ENCODE peak calls at places on chromosomes 13 and 19, in five cellular contexts. I, H, E, G and A are unnamed samples.

GRCh38 chr19:58535857-58536256 is 8.0 kb upstream of the TRIM28 start:
- DNase-seq in E (no peak), H (no peak), I (no peak), G (no peak), A (no peak)

GRCh38 chr13:114113961-114114360 is 18.5 kb downstream of the RASA3 start:
- DNase-seq in E (no peak), G (no peak), I (no peak), H (no peak), A (no peak)

GRCh38 chr13:72808917-72809500 is 27.1 kb downstream of the PIBF1 start:
- DNase-seq in H (no peak), I (peak), E (no peak), G (peak), A (no peak)

GRCh38 chr13:36251528-36251927 is 37.2 kb upstream of the SOHLH2 start:
- DNase-seq in G (no peak), H (no peak), E (no peak), I (no peak), A (no peak)

GRCh38 chr19:42424345-42424707 is 2.9 kb downstream of the LIPE start:
- DNase-seq in I (no peak), E (no peak), H (no peak), G (no peak), A (no peak)

GRCh38 chr19:6412111-6412999 is 12.3 kb downstream of the KHSRP start:
- DNase-seq in H (no peak), E (no peak), G (peak), I (peak), A (peak)

GRCh38 chr13:113598481-113598880 is 13.9 kb downstream of the TFDP1 start:
- DNase-seq in E (no peak), G (no peak), H (no peak), I (no peak), A (no peak)

GRCh38 chr19:49149652-49150105 is 5.5 kb downstream of the HRC start:
- DNase-seq in G (peak), H (no peak), E (no peak), I (peak), A (no peak)

GRCh38 chr13:102800145-102801041 is 1.5 kb downstream of the BIVM start:
- DNase-seq in G (peak), I (peak), H (peak), E (no peak), A (peak)

GRCh38 chr13:51237887-51238286 is 15.7 kb downstream of the FAM124A start:
- DNase-seq in G (no peak), H (no peak), E (no peak), I (no peak), A (no peak)

GRCh38 chr13:44311011-44311481 is 62.6 kb upstream of the SERP2 start:
- DNase-seq in E (no peak), G (no peak), I (no peak), H (no peak), A (no peak)

GRCh38 chr19:49665301-49666119 is at the start of the genes BCL2L12 and IRF3:
- DNase-seq in H (peak), G (peak), I (peak), E (peak), A (peak)

GRCh38 chr19:4369109-4369887 is 25.9 kb downstream of the MPND start:
- DNase-seq in I (no peak), H (peak), E (peak), G (no peak), A (peak)

GRCh38 chr19:7251502-7251901 is 42.7 kb downstream of the INSR start:
- DNase-seq in I (no peak), G (no peak), E (no peak), H (no peak), A (peak)

GRCh38 chr19:16067205-16067938 is 8.9 kb upstream of the TPM4 start:
- DNase-seq in E (no peak), I (no peak), G (no peak), H (no peak), A (no peak)

GRCh38 chr13:74134777-74135305 is 637 bp upstream of the KLF12 start:
- DNase-seq in I (peak), H (peak), G (no peak), E (no peak), A (peak)

GRCh38 chr13:100565291-100565690 is 23.3 kb downstream of the GGACT start:
- DNase-seq in G (peak), E (no peak), I (no peak), H (no peak), A (no peak)

DNA sequence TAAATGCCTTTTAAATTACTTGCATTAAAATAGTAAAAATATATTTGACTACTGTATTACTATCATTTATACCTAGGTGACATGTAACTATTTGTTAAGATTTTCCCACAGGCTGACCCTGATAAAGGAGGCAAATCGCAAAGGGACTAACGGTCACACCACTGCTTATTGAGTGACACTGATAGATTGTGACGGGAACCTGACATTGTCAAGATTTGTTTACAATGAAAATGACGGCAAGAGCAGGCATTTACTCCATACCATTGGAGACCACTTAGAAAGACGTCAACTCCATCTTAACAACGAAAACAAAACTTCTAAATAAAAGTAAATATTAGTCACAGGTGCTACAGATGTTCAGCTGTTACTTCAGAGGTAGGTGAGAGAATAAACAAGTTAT is 289.0 kb downstream of the DACH1 start:
- DNase-seq in H (no peak), E (no peak), G (no peak), I (no peak), A (no peak)
- TF ChIP-seq TAF1 in H (no peak), E (no peak), G (no peak), I (no peak), A (no peak)

GRCh38 chr13:110559986-110560385 is 1.5 kb downstream of the RAB20 start:
- DNase-seq in I (no peak), H (no peak), G (no peak), E (no peak), A (no peak)

GRCh38 chr13:110562696-110563462 is 1.4 kb upstream of the RAB20 start:
- DNase-seq in G (peak), I (no peak), E (no peak), H (no peak), A (no peak)

GRCh38 chr13:110561335-110562033 is at the start of gene RAB20:
- DNase-seq in G (peak), I (peak), H (peak), E (no peak), A (peak)

GRCh38 chr13:110559429-110559943 is 2.0 kb downstream of the RAB20 start:
- DNase-seq in G (no peak), E (no peak), H (no peak), I (no peak), A (no peak)

GRCh38 chr13:110560606-110561334 is 752 bp downstream of the RAB20 start:
- DNase-seq in E (no peak), H (no peak), I (peak), G (peak), A (peak)
- TF ChIP-seq POLR2AphosphoS5 in E (no peak), H (no peak), I (no peak), G (no peak), A (no peak)

GRCh38 chr13:106887686-106888085 is 319.7 kb upstream of the ARGLU1 start:
- DNase-seq in I (no peak), G (no peak), E (no peak), H (no peak), A (no peak)
- TF ChIP-seq TAF1 in I (no peak), G (no peak), E (no peak), H (no peak), A (no peak)

GRCh38 chr19:35156673-35157014 is 2.1 kb downstream of the FXYD5 start:
- DNase-seq in G (no peak), I (no peak), H (no peak), E (no peak), A (no peak)

GRCh38 chr19:35154535-35155406 is at the start of gene FXYD5:
- DNase-seq in G (no peak), H (peak), I (peak), E (no peak), A (peak)

GRCh38 chr19:35153701-35154534 is 617 bp upstream of the FXYD5 start:
- DNase-seq in E (no peak), H (peak), I (peak), G (no peak), A (peak)

GRCh38 chr19:35155981-35156672 is 1.6 kb downstream of the FXYD5 start:
- DNase-seq in I (no peak), G (no peak), H (no peak), E (no peak), A (no peak)

GRCh38 chr19:35155441-35155840 is 906 bp downstream of the FXYD5 start:
- DNase-seq in H (no peak), I (no peak), E (no peak), G (no peak), A (no peak)
- TF ChIP-seq POLR2AphosphoS5 in H (no peak), I (no peak), E (no peak), G (no peak), A (no peak)

GRCh38 chr13:104869501-104869900 is 1666.0 kb downstream of the EFNB2 start:
- DNase-seq in H (no peak), G (no peak), I (no peak), E (no peak), A (no peak)
- TF ChIP-seq TAF1 in H (no peak), G (no peak), I (no peak), E (no peak), A (no peak)

DNA sequence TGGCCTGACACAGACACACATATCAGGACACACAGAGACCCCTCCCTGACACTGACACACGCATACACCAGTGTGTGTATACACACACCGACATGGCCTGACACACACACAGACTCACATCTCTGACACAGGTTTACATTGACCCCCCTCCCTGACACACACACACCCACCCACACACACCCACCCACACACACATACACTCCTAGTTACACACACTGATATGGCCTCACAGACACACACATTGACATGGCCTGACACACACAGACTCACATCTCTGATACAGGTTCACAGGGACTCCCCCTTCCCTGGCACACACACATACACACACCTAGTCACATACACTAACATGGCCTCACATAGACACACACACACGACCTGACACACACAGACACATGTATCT is 4.4 kb upstream of the NFIX start:
- DNase-seq in E (no peak), H (no peak), I (no peak), G (no peak), A (no peak)
- TF ChIP-seq POLR2AphosphoS5 in E (no peak), H (no peak), I (no peak), G (no peak), A (no peak)

GRCh38 chr13:64057372-64058020 is 2641.8 kb upstream of the PCDH20 start:
- DNase-seq in H (no peak), I (no peak), G (peak), E (no peak), A (no peak)

GRCh38 chr13:64054306-64054705 is 2638.7 kb upstream of the PCDH20 start:
- DNase-seq in G (no peak), H (no peak), I (no peak), E (no peak), A (no peak)

GRCh38 chr13:64051278-64051677 is 2635.6 kb upstream of the PCDH20 start:
- DNase-seq in I (no peak), G (no peak), H (no peak), E (no peak), A (no peak)

GRCh38 chr13:64052526-64052925 is 2636.9 kb upstream of the PCDH20 start:
- DNase-seq in H (no peak), I (no peak), G (no peak), E (no peak), A (no peak)
- TF ChIP-seq TAF1 in H (no peak), I (no peak), G (no peak), E (no peak), A (no peak)

GRCh38 chr13:83121904-83122303 is 760.4 kb downstream of the SLITRK1 start:
- DNase-seq in E (no peak), H (no peak), G (no peak), I (no peak), A (no peak)

DNA sequence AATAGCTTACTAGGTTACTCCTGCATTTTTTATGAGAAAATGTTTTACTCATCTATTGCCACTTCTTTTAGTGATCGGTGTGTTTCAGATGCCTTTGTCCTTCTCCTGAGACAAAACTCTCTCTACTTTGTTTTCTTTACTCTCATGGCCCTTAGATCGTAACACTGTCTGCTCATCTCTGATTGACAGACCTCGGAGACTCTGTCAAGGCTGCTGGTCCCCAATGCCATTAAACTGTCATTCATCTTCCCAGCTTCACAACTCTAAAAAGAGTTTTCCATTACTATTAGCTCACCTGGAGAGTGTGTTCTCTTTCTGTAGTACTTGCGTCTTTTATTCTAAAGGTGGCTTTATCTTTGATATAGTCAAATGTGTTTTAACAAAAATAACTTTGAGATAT is 765.2 kb downstream of the SLITRK1 start:
- DNase-seq in G (no peak), E (no peak), H (no peak), I (no peak), A (no peak)
- TF ChIP-seq POLR2AphosphoS5 in G (no peak), E (no peak), H (no peak), I (no peak), A (no peak)

GRCh38 chr13:98535501-98536357 is 41.2 kb downstream of the STK24 start:
- DNase-seq in E (no peak), H (no peak), G (peak), I (no peak), A (no peak)
- TF ChIP-seq TAF1 in E (no peak), H (no peak), G (no peak), I (no peak), A (no peak)